ENCODE peak calls at places on chromosomes 12 and 14, in nine cellular contexts. One of them, this sample, is unnamed.

GRCh38 chr14:89445252-89445973 is 28.4 kb upstream of the FOXN3 start:
- DNase-seq in iPS-NIHi11: no peak
- DNase-seq in naive B cell: no peak
- DNase-seq in B cell: peak; percentile 32
- DNase-seq in ELF-1: no peak
- DNase-seq in activated CD8-positive, alpha-beta memory T cell treated with anti-CD3 and anti-CD28 coated beads for 1 hour: no peak
- DNase-seq in NCI-H748 treated with DMSO at 0.1 percent for 48 hours: no peak
- DNase-seq in naive thymus-derived CD8-positive, alpha-beta T cell: no peak
- DNase-seq in SW 1271: no peak
- DNase-seq in this sample: no peak

GRCh38 chr14:105879867-105880561 is 353.6 kb downstream of the TMEM121 start:
- DNase-seq in iPS-NIHi11: no peak
- DNase-seq in naive B cell: no peak
- DNase-seq in B cell: no peak
- DNase-seq in ELF-1: no peak
- DNase-seq in activated CD8-positive, alpha-beta memory T cell treated with anti-CD3 and anti-CD28 coated beads for 1 hour: no peak
- DNase-seq in NCI-H748 treated with DMSO at 0.1 percent for 48 hours: no peak
- DNase-seq in naive thymus-derived CD8-positive, alpha-beta T cell: peak; percentile 5
- DNase-seq in SW 1271: no peak
- DNase-seq in this sample: no peak

GRCh38 chr12:89353823-89354629 is 1.7 kb upstream of the DUSP6 start:
- DNase-seq in iPS-NIHi11: peak; percentile 87
- DNase-seq in naive B cell: peak; percentile 63
- DNase-seq in B cell: peak; percentile 75
- DNase-seq in ELF-1: peak; percentile 88
- DNase-seq in activated CD8-positive, alpha-beta memory T cell treated with anti-CD3 and anti-CD28 coated beads for 1 hour: peak; percentile 37
- DNase-seq in NCI-H748 treated with DMSO at 0.1 percent for 48 hours: peak; percentile 41
- DNase-seq in naive thymus-derived CD8-positive, alpha-beta T cell: peak; percentile 32
- DNase-seq in SW 1271: peak; percentile 47
- DNase-seq in this sample: peak; percentile 83

GRCh38 chr12:80632835-80633234 is 74.6 kb upstream of the MYF6 start:
- DNase-seq in iPS-NIHi11: peak; percentile 71
- DNase-seq in naive B cell: no peak
- DNase-seq in B cell: no peak
- DNase-seq in ELF-1: peak; percentile 65
- DNase-seq in activated CD8-positive, alpha-beta memory T cell treated with anti-CD3 and anti-CD28 coated beads for 1 hour: no peak
- DNase-seq in NCI-H748 treated with DMSO at 0.1 percent for 48 hours: peak; percentile 22
- DNase-seq in naive thymus-derived CD8-positive, alpha-beta T cell: no peak
- DNase-seq in SW 1271: no peak
- DNase-seq in this sample: no peak

GRCh38 chr12:123942277-123942653 is 30.4 kb downstream of the CCDC92 start:
- DNase-seq in iPS-NIHi11: no peak
- DNase-seq in naive B cell: no peak
- DNase-seq in B cell: no peak
- DNase-seq in ELF-1: no peak
- DNase-seq in activated CD8-positive, alpha-beta memory T cell treated with anti-CD3 and anti-CD28 coated beads for 1 hour: no peak
- DNase-seq in NCI-H748 treated with DMSO at 0.1 percent for 48 hours: no peak
- DNase-seq in naive thymus-derived CD8-positive, alpha-beta T cell: no peak
- DNase-seq in SW 1271: no peak
- DNase-seq in this sample: no peak

GRCh38 chr12:21894792-21895392 is 46.3 kb downstream of the ABCC9 start:
- DNase-seq in iPS-NIHi11: no peak
- DNase-seq in naive B cell: no peak
- DNase-seq in B cell: no peak
- DNase-seq in ELF-1: no peak
- DNase-seq in activated CD8-positive, alpha-beta memory T cell treated with anti-CD3 and anti-CD28 coated beads for 1 hour: no peak
- DNase-seq in NCI-H748 treated with DMSO at 0.1 percent for 48 hours: no peak
- DNase-seq in naive thymus-derived CD8-positive, alpha-beta T cell: no peak
- DNase-seq in SW 1271: no peak
- DNase-seq in this sample: no peak

GRCh38 chr12:99768758-99769157 is 121.2 kb downstream of the GARIN6 start:
- DNase-seq in iPS-NIHi11: no peak
- DNase-seq in naive B cell: no peak
- DNase-seq in B cell: no peak
- DNase-seq in ELF-1: no peak
- DNase-seq in activated CD8-positive, alpha-beta memory T cell treated with anti-CD3 and anti-CD28 coated beads for 1 hour: no peak
- DNase-seq in NCI-H748 treated with DMSO at 0.1 percent for 48 hours: no peak
- DNase-seq in naive thymus-derived CD8-positive, alpha-beta T cell: no peak
- DNase-seq in SW 1271: no peak
- DNase-seq in this sample: no peak

GRCh38 chr14:23054000-23054811 is 3.1 kb downstream of the CDH24 start:
- DNase-seq in iPS-NIHi11: peak; percentile 58
- DNase-seq in naive B cell: no peak
- DNase-seq in B cell: no peak
- DNase-seq in ELF-1: no peak
- DNase-seq in activated CD8-positive, alpha-beta memory T cell treated with anti-CD3 and anti-CD28 coated beads for 1 hour: no peak
- DNase-seq in NCI-H748 treated with DMSO at 0.1 percent for 48 hours: no peak
- DNase-seq in naive thymus-derived CD8-positive, alpha-beta T cell: no peak
- DNase-seq in SW 1271: no peak
- DNase-seq in this sample: no peak

GRCh38 chr12:54661048-54661447 is 12.9 kb upstream of the DCD start:
- DNase-seq in iPS-NIHi11: no peak
- DNase-seq in naive B cell: no peak
- DNase-seq in B cell: no peak
- DNase-seq in ELF-1: no peak
- DNase-seq in activated CD8-positive, alpha-beta memory T cell treated with anti-CD3 and anti-CD28 coated beads for 1 hour: no peak
- DNase-seq in NCI-H748 treated with DMSO at 0.1 percent for 48 hours: no peak
- DNase-seq in naive thymus-derived CD8-positive, alpha-beta T cell: no peak
- DNase-seq in SW 1271: no peak
- DNase-seq in this sample: no peak

GRCh38 chr12:48717252-48717695 is 767 bp upstream of the CCNT1 start:
- DNase-seq in iPS-NIHi11: no peak
- DNase-seq in naive B cell: no peak
- DNase-seq in B cell: peak; percentile 44
- DNase-seq in ELF-1: peak; percentile 27
- DNase-seq in activated CD8-positive, alpha-beta memory T cell treated with anti-CD3 and anti-CD28 coated beads for 1 hour: no peak
- DNase-seq in NCI-H748 treated with DMSO at 0.1 percent for 48 hours: no peak
- DNase-seq in naive thymus-derived CD8-positive, alpha-beta T cell: no peak
- DNase-seq in SW 1271: no peak
- DNase-seq in this sample: no peak

This sample was measured in naive thymus-derived CD4-positive, alpha-beta T cell.